ENCODE peak calls at places on chromosomes 4 and X, in six cellular contexts. One of them, this sample, is unnamed.

GRCh38 chr4:184267673-184268573 is 50.2 kb upstream of the ENPP6 start:
- DNase-seq in M059J: peak
- DNase-seq in germinal center: peak
- DNase-seq in activated naive CD4-positive, alpha-beta T cell: peak
- DNase-seq in AG08395: peak
- DNase-seq in NCI-H1105 treated with DMSO at 0.1 percent for 48 hours: no peak
- DNase-seq in this sample: peak

GRCh38 chr4:139560396-139561084 is 4.5 kb upstream of the SETD7 start:
- DNase-seq in NCI-H1105 treated with DMSO at 0.1 percent for 48 hours: no peak
- DNase-seq in activated naive CD4-positive, alpha-beta T cell: no peak
- DNase-seq in germinal center: peak
- DNase-seq in AG08395: no peak
- DNase-seq in M059J: peak
- DNase-seq in this sample: no peak

GRCh38 chr4:1568855-1569460 is 115.2 kb downstream of the FAM53A start:
- DNase-seq in M059J: no peak
- DNase-seq in activated naive CD4-positive, alpha-beta T cell: no peak
- DNase-seq in germinal center: no peak
- DNase-seq in NCI-H1105 treated with DMSO at 0.1 percent for 48 hours: no peak
- DNase-seq in AG08395: no peak
- DNase-seq in this sample: no peak

GRCh38 chr4:88616275-88616996 is 24.2 kb downstream of the HERC3 start:
- DNase-seq in germinal center: no peak
- DNase-seq in activated naive CD4-positive, alpha-beta T cell: no peak
- DNase-seq in NCI-H1105 treated with DMSO at 0.1 percent for 48 hours: no peak
- DNase-seq in M059J: peak
- DNase-seq in AG08395: peak
- DNase-seq in this sample: peak

GRCh38 chr4:80101768-80102116 is 28.7 kb upstream of the ANTXR2 start:
- DNase-seq in germinal center: no peak
- DNase-seq in activated naive CD4-positive, alpha-beta T cell: no peak
- DNase-seq in NCI-H1105 treated with DMSO at 0.1 percent for 48 hours: no peak
- DNase-seq in M059J: peak
- DNase-seq in AG08395: no peak
- DNase-seq in this sample: peak

GRCh38 chr4:175419120-175419774 is 392.8 kb downstream of the GPM6A start:
- DNase-seq in AG08395: peak
- DNase-seq in NCI-H1105 treated with DMSO at 0.1 percent for 48 hours: no peak
- DNase-seq in activated naive CD4-positive, alpha-beta T cell: no peak
- DNase-seq in M059J: peak
- DNase-seq in germinal center: no peak
- DNase-seq in this sample: peak

GRCh38 chrX:65035451-65035779 is 59.2 kb upstream of the ZC4H2 start:
- DNase-seq in M059J: no peak
- DNase-seq in germinal center: peak
- DNase-seq in AG08395: peak
- DNase-seq in activated naive CD4-positive, alpha-beta T cell: no peak
- DNase-seq in NCI-H1105 treated with DMSO at 0.1 percent for 48 hours: peak
- DNase-seq in this sample: no peak

GRCh38 chrX:9651737-9652136 is 113.9 kb downstream of the GPR143 start:
- DNase-seq in germinal center: no peak
- DNase-seq in NCI-H1105 treated with DMSO at 0.1 percent for 48 hours: no peak
- DNase-seq in activated naive CD4-positive, alpha-beta T cell: no peak
- DNase-seq in AG08395: no peak
- DNase-seq in M059J: no peak
- DNase-seq in this sample: no peak

GRCh38 chrX:3638280-3638873 is 75.1 kb downstream of the PRKX start:
- DNase-seq in NCI-H1105 treated with DMSO at 0.1 percent for 48 hours: peak
- DNase-seq in AG08395: peak
- DNase-seq in M059J: peak
- DNase-seq in activated naive CD4-positive, alpha-beta T cell: peak
- DNase-seq in germinal center: peak
- DNase-seq in this sample: peak

GRCh38 chr4:181647396-181648107 is 595.6 kb upstream of the TENM3 start:
- DNase-seq in germinal center: no peak
- DNase-seq in AG08395: no peak
- DNase-seq in NCI-H1105 treated with DMSO at 0.1 percent for 48 hours: no peak
- DNase-seq in activated naive CD4-positive, alpha-beta T cell: no peak
- DNase-seq in M059J: peak
- DNase-seq in this sample: no peak

GRCh38 chr4:19227701-19228100 is 1024.0 kb upstream of the SLIT2 start:
- DNase-seq in M059J: peak
- DNase-seq in activated naive CD4-positive, alpha-beta T cell: no peak
- DNase-seq in germinal center: no peak
- DNase-seq in NCI-H1105 treated with DMSO at 0.1 percent for 48 hours: no peak
- DNase-seq in AG08395: peak
- DNase-seq in this sample: no peak

GRCh38 chr4:114137984-114138383 is 158.5 kb upstream of the ARSJ start:
- DNase-seq in activated naive CD4-positive, alpha-beta T cell: no peak
- DNase-seq in germinal center: no peak
- DNase-seq in NCI-H1105 treated with DMSO at 0.1 percent for 48 hours: no peak
- DNase-seq in M059J: no peak
- DNase-seq in AG08395: no peak
- DNase-seq in this sample: no peak

GRCh38 chrX:28910501-28910900 is 323.3 kb downstream of the IL1RAPL1 start:
- DNase-seq in M059J: peak
- DNase-seq in activated naive CD4-positive, alpha-beta T cell: no peak
- DNase-seq in NCI-H1105 treated with DMSO at 0.1 percent for 48 hours: no peak
- DNase-seq in AG08395: no peak
- DNase-seq in germinal center: no peak
- DNase-seq in this sample: no peak

GRCh38 chr4:763191-763810 is 57.7 kb downstream of the PCGF3 start:
- DNase-seq in germinal center: no peak
- DNase-seq in M059J: no peak
- DNase-seq in activated naive CD4-positive, alpha-beta T cell: no peak
- DNase-seq in NCI-H1105 treated with DMSO at 0.1 percent for 48 hours: no peak
- DNase-seq in AG08395: no peak
- DNase-seq in this sample: no peak

GRCh38 chr4:73257995-73258667 is 467 bp downstream of the ANKRD17 start:
- DNase-seq in M059J: no peak
- DNase-seq in germinal center: peak
- DNase-seq in AG08395: no peak
- DNase-seq in NCI-H1105 treated with DMSO at 0.1 percent for 48 hours: no peak
- DNase-seq in activated naive CD4-positive, alpha-beta T cell: peak
- DNase-seq in this sample: peak

GRCh38 chr4:36285784-36286480 is 4.5 kb downstream of the DTHD1 start:
- DNase-seq in AG08395: no peak
- DNase-seq in NCI-H1105 treated with DMSO at 0.1 percent for 48 hours: no peak
- DNase-seq in activated naive CD4-positive, alpha-beta T cell: no peak
- DNase-seq in germinal center: peak
- DNase-seq in M059J: peak
- DNase-seq in this sample: peak

GRCh38 chrX:40197071-40197470 is 99.3 kb upstream of the BCOR start:
- DNase-seq in germinal center: no peak
- DNase-seq in NCI-H1105 treated with DMSO at 0.1 percent for 48 hours: no peak
- DNase-seq in M059J: no peak
- DNase-seq in activated naive CD4-positive, alpha-beta T cell: no peak
- DNase-seq in AG08395: no peak
- DNase-seq in this sample: no peak

This sample was measured in MCF 10A.